ENCODE peak calls at places on chromosomes 6 and 20, in five cellular contexts. One of them, this sample, is unnamed.
A peak's percentile ranks its signal among the peaks of the same experiment; 100 is the strongest.

GRCh38 chr6:127587875-127588274 is 10.9 kb downstream of the C6orf58 start:
- DNase-seq in cardiac muscle cell: no peak
- DNase-seq in activated CD8-positive, alpha-beta memory T cell treated with anti-CD3 and anti-CD28 coated beads for 4 hours: no peak
- DNase-seq in CD8-positive, alpha-beta memory T cell: no peak
- DNase-seq in mesothelial cell of epicardium: no peak
- DNase-seq in this sample: no peak

GRCh38 chr6:168004023-168004422 is 6.6 kb downstream of the KIF25 start:
- DNase-seq in cardiac muscle cell: no peak
- DNase-seq in activated CD8-positive, alpha-beta memory T cell treated with anti-CD3 and anti-CD28 coated beads for 4 hours: no peak
- DNase-seq in CD8-positive, alpha-beta memory T cell: no peak
- DNase-seq in mesothelial cell of epicardium: no peak
- DNase-seq in this sample: no peak

GRCh38 chr6:114064862-114065261 is 93.9 kb upstream of the HDAC2 start:
- DNase-seq in cardiac muscle cell: no peak
- DNase-seq in activated CD8-positive, alpha-beta memory T cell treated with anti-CD3 and anti-CD28 coated beads for 4 hours: no peak
- DNase-seq in CD8-positive, alpha-beta memory T cell: no peak
- DNase-seq in mesothelial cell of epicardium: no peak
- DNase-seq in this sample: no peak

GRCh38 chr20:25470045-25470444 is 62.6 kb downstream of the GINS1 start:
- DNase-seq in cardiac muscle cell: peak; percentile 43
- DNase-seq in activated CD8-positive, alpha-beta memory T cell treated with anti-CD3 and anti-CD28 coated beads for 4 hours: no peak
- DNase-seq in CD8-positive, alpha-beta memory T cell: no peak
- DNase-seq in mesothelial cell of epicardium: no peak
- DNase-seq in this sample: peak; percentile 69

GRCh38 chr6:169378620-169379381 is 125.2 kb upstream of the THBS2 start:
- DNase-seq in cardiac muscle cell: no peak
- DNase-seq in activated CD8-positive, alpha-beta memory T cell treated with anti-CD3 and anti-CD28 coated beads for 4 hours: no peak
- DNase-seq in CD8-positive, alpha-beta memory T cell: no peak
- DNase-seq in mesothelial cell of epicardium: no peak
- DNase-seq in this sample: no peak

GRCh38 chr6:122953766-122954165 is 42.3 kb upstream of the CLVS2 start:
- DNase-seq in cardiac muscle cell: no peak
- DNase-seq in activated CD8-positive, alpha-beta memory T cell treated with anti-CD3 and anti-CD28 coated beads for 4 hours: no peak
- DNase-seq in CD8-positive, alpha-beta memory T cell: no peak
- DNase-seq in mesothelial cell of epicardium: no peak
- DNase-seq in this sample: no peak

GRCh38 chr6:21900730-21901129 is 307.2 kb downstream of the SOX4 start:
- DNase-seq in cardiac muscle cell: peak; percentile 58
- DNase-seq in activated CD8-positive, alpha-beta memory T cell treated with anti-CD3 and anti-CD28 coated beads for 4 hours: no peak
- DNase-seq in CD8-positive, alpha-beta memory T cell: no peak
- DNase-seq in mesothelial cell of epicardium: no peak
- DNase-seq in this sample: no peak

GRCh38 chr6:34672657-34673043 is 23.9 kb downstream of the ILRUN start:
- DNase-seq in cardiac muscle cell: no peak
- DNase-seq in activated CD8-positive, alpha-beta memory T cell treated with anti-CD3 and anti-CD28 coated beads for 4 hours: no peak
- DNase-seq in CD8-positive, alpha-beta memory T cell: no peak
- DNase-seq in mesothelial cell of epicardium: no peak
- DNase-seq in this sample: no peak

GRCh38 chr6:133288662-133289061 is 47.5 kb downstream of the EYA4 start:
- DNase-seq in cardiac muscle cell: peak; percentile 11
- DNase-seq in activated CD8-positive, alpha-beta memory T cell treated with anti-CD3 and anti-CD28 coated beads for 4 hours: no peak
- DNase-seq in CD8-positive, alpha-beta memory T cell: no peak
- DNase-seq in mesothelial cell of epicardium: no peak
- DNase-seq in this sample: no peak

GRCh38 chr6:129102741-129103140 is 219.8 kb downstream of the LAMA2 start:
- DNase-seq in cardiac muscle cell: peak; percentile 93
- DNase-seq in activated CD8-positive, alpha-beta memory T cell treated with anti-CD3 and anti-CD28 coated beads for 4 hours: no peak
- DNase-seq in CD8-positive, alpha-beta memory T cell: no peak
- DNase-seq in mesothelial cell of epicardium: no peak
- DNase-seq in this sample: no peak

GRCh38 chr6:156060013-156060412 is 604.4 kb upstream of the NOX3 start:
- DNase-seq in cardiac muscle cell: no peak
- DNase-seq in activated CD8-positive, alpha-beta memory T cell treated with anti-CD3 and anti-CD28 coated beads for 4 hours: no peak
- DNase-seq in CD8-positive, alpha-beta memory T cell: no peak
- DNase-seq in mesothelial cell of epicardium: no peak
- DNase-seq in this sample: no peak

GRCh38 chr6:91708534-91708933 is 1121.7 kb upstream of the MAP3K7 start:
- DNase-seq in cardiac muscle cell: no peak
- DNase-seq in activated CD8-positive, alpha-beta memory T cell treated with anti-CD3 and anti-CD28 coated beads for 4 hours: no peak
- DNase-seq in CD8-positive, alpha-beta memory T cell: no peak
- DNase-seq in mesothelial cell of epicardium: no peak
- DNase-seq in this sample: no peak

GRCh38 chr20:57389695-57390603 is 1.2 kb upstream of the RBM38 start:
- DNase-seq in cardiac muscle cell: no peak
- DNase-seq in activated CD8-positive, alpha-beta memory T cell treated with anti-CD3 and anti-CD28 coated beads for 4 hours: peak; percentile 38
- DNase-seq in CD8-positive, alpha-beta memory T cell: peak; percentile 71
- DNase-seq in mesothelial cell of epicardium: no peak
- DNase-seq in this sample: peak; percentile 73

GRCh38 chr6:165556116-165556843 is 106.8 kb downstream of the PDE10A start:
- DNase-seq in cardiac muscle cell: peak; percentile 66
- DNase-seq in activated CD8-positive, alpha-beta memory T cell treated with anti-CD3 and anti-CD28 coated beads for 4 hours: no peak
- DNase-seq in CD8-positive, alpha-beta memory T cell: no peak
- DNase-seq in mesothelial cell of epicardium: no peak
- DNase-seq in this sample: no peak

GRCh38 chr6:138805431-138805830 is 9.5 kb downstream of the ECT2L start:
- DNase-seq in cardiac muscle cell: peak; percentile 54
- DNase-seq in activated CD8-positive, alpha-beta memory T cell treated with anti-CD3 and anti-CD28 coated beads for 4 hours: no peak
- DNase-seq in CD8-positive, alpha-beta memory T cell: no peak
- DNase-seq in mesothelial cell of epicardium: no peak
- DNase-seq in this sample: no peak

GRCh38 chr6:20497200-20497820 is 36.9 kb upstream of the CDKAL1 start:
- DNase-seq in cardiac muscle cell: peak; percentile 33
- DNase-seq in activated CD8-positive, alpha-beta memory T cell treated with anti-CD3 and anti-CD28 coated beads for 4 hours: no peak
- DNase-seq in CD8-positive, alpha-beta memory T cell: no peak
- DNase-seq in mesothelial cell of epicardium: no peak
- DNase-seq in this sample: no peak

GRCh38 chr6:53647437-53648094 is 18.0 kb downstream of the KLHL31 start:
- DNase-seq in cardiac muscle cell: no peak
- DNase-seq in activated CD8-positive, alpha-beta memory T cell treated with anti-CD3 and anti-CD28 coated beads for 4 hours: peak; percentile 13
- DNase-seq in CD8-positive, alpha-beta memory T cell: peak; percentile 21
- DNase-seq in mesothelial cell of epicardium: no peak
- DNase-seq in this sample: no peak

GRCh38 chr6:87029711-87030314 is 65.1 kb downstream of the CGA start:
- DNase-seq in cardiac muscle cell: peak; percentile 70
- DNase-seq in activated CD8-positive, alpha-beta memory T cell treated with anti-CD3 and anti-CD28 coated beads for 4 hours: no peak
- DNase-seq in CD8-positive, alpha-beta memory T cell: no peak
- DNase-seq in mesothelial cell of epicardium: no peak
- DNase-seq in this sample: no peak

GRCh38 chr20:36147707-36148106 is 6.8 kb upstream of the EPB41L1 start:
- DNase-seq in cardiac muscle cell: peak; percentile 98
- DNase-seq in activated CD8-positive, alpha-beta memory T cell treated with anti-CD3 and anti-CD28 coated beads for 4 hours: no peak
- DNase-seq in CD8-positive, alpha-beta memory T cell: no peak
- DNase-seq in mesothelial cell of epicardium: no peak
- DNase-seq in this sample: peak; percentile 55

GRCh38 chr6:127518710-127519468 is at the start of gene MTCL3:
- DNase-seq in cardiac muscle cell: peak; percentile 58
- DNase-seq in activated CD8-positive, alpha-beta memory T cell treated with anti-CD3 and anti-CD28 coated beads for 4 hours: no peak
- DNase-seq in CD8-positive, alpha-beta memory T cell: no peak
- DNase-seq in mesothelial cell of epicardium: no peak
- DNase-seq in this sample: no peak

GRCh38 chr6:167467793-167468431 is 143.0 kb downstream of the TTLL2 start:
- DNase-seq in cardiac muscle cell: no peak
- DNase-seq in activated CD8-positive, alpha-beta memory T cell treated with anti-CD3 and anti-CD28 coated beads for 4 hours: no peak
- DNase-seq in CD8-positive, alpha-beta memory T cell: no peak
- DNase-seq in mesothelial cell of epicardium: no peak
- DNase-seq in this sample: no peak

GRCh38 chr6:163585932-163586437 is 171.5 kb downstream of the QKI start:
- DNase-seq in cardiac muscle cell: peak; percentile 96
- DNase-seq in activated CD8-positive, alpha-beta memory T cell treated with anti-CD3 and anti-CD28 coated beads for 4 hours: no peak
- DNase-seq in CD8-positive, alpha-beta memory T cell: no peak
- DNase-seq in mesothelial cell of epicardium: no peak
- DNase-seq in this sample: no peak

GRCh38 chr6:12354499-12354898 is 64.3 kb downstream of the EDN1 start:
- DNase-seq in cardiac muscle cell: peak; percentile 86
- DNase-seq in activated CD8-positive, alpha-beta memory T cell treated with anti-CD3 and anti-CD28 coated beads for 4 hours: no peak
- DNase-seq in CD8-positive, alpha-beta memory T cell: no peak
- DNase-seq in mesothelial cell of epicardium: no peak
- DNase-seq in this sample: peak; percentile 86

GRCh38 chr6:151502499-151502898 is 8.7 kb downstream of the CCDC170 start:
- DNase-seq in cardiac muscle cell: peak; percentile 17
- DNase-seq in activated CD8-positive, alpha-beta memory T cell treated with anti-CD3 and anti-CD28 coated beads for 4 hours: no peak
- DNase-seq in CD8-positive, alpha-beta memory T cell: no peak
- DNase-seq in mesothelial cell of epicardium: no peak
- DNase-seq in this sample: peak; percentile 83

GRCh38 chr6:138250053-138250452 is 31.8 kb upstream of the PBOV1 start:
- DNase-seq in cardiac muscle cell: no peak
- DNase-seq in activated CD8-positive, alpha-beta memory T cell treated with anti-CD3 and anti-CD28 coated beads for 4 hours: no peak
- DNase-seq in CD8-positive, alpha-beta memory T cell: no peak
- DNase-seq in mesothelial cell of epicardium: no peak
- DNase-seq in this sample: no peak

GRCh38 chr6:90072961-90073464 is 178.7 kb downstream of the GJA10 start:
- DNase-seq in cardiac muscle cell: no peak
- DNase-seq in activated CD8-positive, alpha-beta memory T cell treated with anti-CD3 and anti-CD28 coated beads for 4 hours: no peak
- DNase-seq in CD8-positive, alpha-beta memory T cell: no peak
- DNase-seq in mesothelial cell of epicardium: no peak
- DNase-seq in this sample: no peak

GRCh38 chr20:48626938-48627736 is 200.7 kb downstream of the PREX1 start:
- DNase-seq in cardiac muscle cell: no peak
- DNase-seq in activated CD8-positive, alpha-beta memory T cell treated with anti-CD3 and anti-CD28 coated beads for 4 hours: no peak
- DNase-seq in CD8-positive, alpha-beta memory T cell: no peak
- DNase-seq in mesothelial cell of epicardium: no peak
- DNase-seq in this sample: peak; percentile 62

GRCh38 chr6:9540534-9541126 is 874.2 kb downstream of the TFAP2A start:
- DNase-seq in cardiac muscle cell: peak; percentile 82
- DNase-seq in activated CD8-positive, alpha-beta memory T cell treated with anti-CD3 and anti-CD28 coated beads for 4 hours: no peak
- DNase-seq in CD8-positive, alpha-beta memory T cell: no peak
- DNase-seq in mesothelial cell of epicardium: no peak
- DNase-seq in this sample: peak; percentile 10

GRCh38 chr6:117498159-117498558 is 15.7 kb downstream of the DCBLD1 start:
- DNase-seq in cardiac muscle cell: peak; percentile 74
- DNase-seq in activated CD8-positive, alpha-beta memory T cell treated with anti-CD3 and anti-CD28 coated beads for 4 hours: no peak
- DNase-seq in CD8-positive, alpha-beta memory T cell: no peak
- DNase-seq in mesothelial cell of epicardium: no peak
- DNase-seq in this sample: peak; percentile 84

GRCh38 chr20:43187476-43188233 is 2.1 kb downstream of the PTPRT start:
- DNase-seq in cardiac muscle cell: peak; percentile 77
- DNase-seq in activated CD8-positive, alpha-beta memory T cell treated with anti-CD3 and anti-CD28 coated beads for 4 hours: no peak
- DNase-seq in CD8-positive, alpha-beta memory T cell: peak; percentile 13
- DNase-seq in mesothelial cell of epicardium: peak; percentile 41
- DNase-seq in this sample: peak; percentile 99

GRCh38 chr6:87941556-87942358 is 105.9 kb upstream of the SPACA1 start:
- DNase-seq in cardiac muscle cell: no peak
- DNase-seq in activated CD8-positive, alpha-beta memory T cell treated with anti-CD3 and anti-CD28 coated beads for 4 hours: no peak
- DNase-seq in CD8-positive, alpha-beta memory T cell: no peak
- DNase-seq in mesothelial cell of epicardium: no peak
- DNase-seq in this sample: peak; percentile 13